ENCODE peak calls at places on chromosomes 3 and 15, in eight cellular contexts. T, V, U, N, A, S, K and R are unnamed samples. For H3K27me3, the result is how much of the 10 kb centered on the place peaks cover.

GRCh38 chr3:123424321-123424998 is 24.4 kb downstream of the ADCY5 start:
- DNase-seq in T (no peak), V (no peak), U (no peak), N (no peak), A (no peak), S (no peak), K (peak), R (no peak)

GRCh38 chr3:174342941-174343431 is 516.1 kb upstream of the NAALADL2 start:
- DNase-seq in T (no peak), V (peak), U (peak), N (no peak), A (no peak), S (peak), K (no peak), R (no peak)

GRCh38 chr3:124033360-124034015 is 41.6 kb upstream of the ROPN1 start:
- DNase-seq in T (no peak), V (peak), U (peak), N (no peak), A (no peak), S (no peak), K (peak), R (peak)

GRCh38 chr3:101381809-101382208 is 61.4 kb upstream of the IMPG2 start:
- DNase-seq in T (no peak), V (peak), U (peak), N (peak), A (peak), S (peak), K (no peak), R (no peak)

GRCh38 chr3:159766563-159767185 is 222.0 kb upstream of the IL12A start:
- DNase-seq in T (no peak), V (peak), U (peak), N (peak), A (peak), S (peak), K (no peak), R (no peak)

GRCh38 chr3:12808587-12808986 is 12.1 kb downstream of the CAND2 start:
- DNase-seq in T (no peak), V (no peak), U (no peak), N (no peak), A (no peak), S (no peak), K (no peak), R (no peak)

GRCh38 chr3:54235998-54236397 is 113.6 kb downstream of the CACNA2D3 start:
- DNase-seq in T (no peak), V (no peak), U (no peak), N (no peak), A (no peak), S (no peak), K (no peak), R (no peak)

GRCh38 chr3:177679568-177680441 is 482.5 kb upstream of the TBL1XR1 start:
- DNase-seq in T (no peak), V (no peak), U (peak), N (peak), A (no peak), S (peak), K (no peak), R (peak)

GRCh38 chr3:125582707-125583106 is 12.6 kb downstream of the OSBPL11 start:
- DNase-seq in T (no peak), V (no peak), U (no peak), N (peak), A (no peak), S (peak), K (no peak), R (no peak)

GRCh38 chr15:38454687-38455071 is 752 bp downstream of the FAM98B start:
- DNase-seq in T (no peak), V (peak), U (peak), N (no peak), A (no peak), S (peak), K (no peak), R (no peak)

GRCh38 chr3:79367803-79368202 is 400.0 kb downstream of the ROBO1 start:
- DNase-seq in T (no peak), V (no peak), U (peak), N (no peak), A (peak), S (no peak), K (no peak), R (no peak)

GRCh38 chr3:79366414-79366813 is 401.4 kb downstream of the ROBO1 start:
- DNase-seq in T (no peak), V (no peak), U (peak), N (no peak), A (no peak), S (peak), K (no peak), R (no peak)

GRCh38 chr3:79368403-79368802 is 399.4 kb downstream of the ROBO1 start:
- DNase-seq in T (peak), V (no peak), U (peak), N (no peak), A (peak), S (peak), K (no peak), R (no peak)

GRCh38 chr3:79367066-79367465 is 400.7 kb downstream of the ROBO1 start:
- DNase-seq in T (no peak), V (no peak), U (peak), N (no peak), A (peak), S (peak), K (no peak), R (no peak)

GRCh38 chr3:79369306-79369705 is 398.5 kb downstream of the ROBO1 start:
- DNase-seq in T (no peak), V (peak), U (peak), N (no peak), A (no peak), S (peak), K (no peak), R (no peak)
- H3K4me3 ChIP-seq in T (no peak), V (no peak), U (no peak), N (no peak), A (no peak), S (no peak), K (no peak), R (no peak)

GRCh38 chr3:137759505-137759904 is 4.6 kb upstream of the SOX14 start:
- DNase-seq in T (no peak), V (no peak), U (no peak), N (no peak), A (no peak), S (no peak), K (no peak), R (no peak)
- H3K27me3 ChIP-seq in T (under half), V (half or more), U (under half), N (under half), A (under half), S (under half), K (half or more), R (under half)

GRCh38 chr3:150238995-150239612 is 169.0 kb upstream of the TSC22D2 start:
- DNase-seq in T (peak), V (peak), U (no peak), N (no peak), A (peak), S (no peak), K (no peak), R (no peak)
- TF ChIP-seq CTCF in T (no peak), V (peak), U (peak), N (peak), A (peak), S (peak), K (peak), R (peak)

GRCh38 chr3:60053518-60054265 is 1003.9 kb upstream of the CFAP20DC start:
- DNase-seq in T (no peak), V (no peak), U (peak), N (no peak), A (peak), S (peak), K (no peak), R (no peak)

GRCh38 chr3:60056394-60056793 is 1006.6 kb upstream of the CFAP20DC start:
- DNase-seq in T (no peak), V (no peak), U (peak), N (peak), A (no peak), S (no peak), K (no peak), R (no peak)

DNA sequence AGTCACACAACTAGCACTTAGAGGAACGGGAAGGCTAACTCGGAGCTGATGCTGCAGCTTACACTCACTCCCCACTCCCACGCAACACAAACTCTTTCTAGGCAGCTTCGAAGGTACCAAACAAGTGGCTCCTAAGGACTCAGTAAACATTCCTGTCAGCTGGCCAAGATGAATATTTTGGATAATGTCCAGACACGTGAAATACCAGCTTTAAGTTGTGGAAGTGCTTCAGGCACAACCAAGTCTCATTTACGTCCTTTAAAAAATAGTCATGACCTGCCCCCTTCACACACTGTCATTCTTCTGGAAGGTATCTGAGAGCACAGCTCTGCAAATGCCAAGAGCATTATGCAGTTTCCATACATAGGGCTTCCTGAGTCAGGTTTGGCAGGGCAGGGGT is 1005.9 kb upstream of the CFAP20DC start:
- DNase-seq in T (no peak), V (peak), U (peak), N (no peak), A (peak), S (peak), K (no peak), R (no peak)
- H3K4me3 ChIP-seq in T (no peak), V (no peak), U (no peak), N (no peak), A (no peak), S (no peak), K (no peak), R (no peak)

GRCh38 chr15:40250771-40251454 is 12.1 kb downstream of the PAK6 start:
- DNase-seq in T (no peak), V (no peak), U (no peak), N (no peak), A (no peak), S (no peak), K (peak), R (no peak)
- H3K27me3 ChIP-seq in T (under half), V (under half), U (under half), N (under half), A (under half), S (half or more), K (under half), R (under half)

GRCh38 chr15:79678032-79678701 is 218.6 kb downstream of the MTHFS start:
- DNase-seq in T (no peak), V (no peak), U (no peak), N (no peak), A (no peak), S (no peak), K (no peak), R (no peak)

GRCh38 chr15:79673416-79674123 is 223.2 kb downstream of the MTHFS start:
- DNase-seq in T (no peak), V (no peak), U (peak), N (no peak), A (peak), S (peak), K (no peak), R (peak)

GRCh38 chr15:79676621-79677020 is 220.2 kb downstream of the MTHFS start:
- DNase-seq in T (no peak), V (no peak), U (no peak), N (no peak), A (no peak), S (no peak), K (no peak), R (no peak)

GRCh38 chr15:79674124-79674465 is 222.7 kb downstream of the MTHFS start:
- DNase-seq in T (no peak), V (no peak), U (no peak), N (no peak), A (peak), S (no peak), K (no peak), R (no peak)

DNA sequence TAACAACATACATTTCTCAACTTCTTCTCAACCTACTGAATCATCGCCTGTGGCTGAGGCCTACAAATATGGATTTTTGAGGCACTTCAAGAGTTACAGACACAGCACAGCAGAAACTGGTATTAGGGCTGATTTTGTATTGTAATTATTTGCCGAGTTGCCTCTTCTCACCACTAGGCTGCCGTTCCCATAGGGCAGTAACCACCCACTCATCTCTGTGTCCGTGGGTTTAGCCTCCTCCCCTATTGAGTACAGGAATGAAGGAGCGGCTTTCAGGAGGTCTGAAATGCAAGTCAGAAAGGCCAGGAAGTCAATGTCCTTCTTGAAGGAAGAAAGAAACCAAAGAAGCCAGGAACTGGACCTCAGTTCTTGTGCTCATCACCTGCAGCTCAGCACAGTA is 220.8 kb downstream of the MTHFS start:
- DNase-seq in T (no peak), V (no peak), U (no peak), N (no peak), A (no peak), S (no peak), K (no peak), R (no peak)
- TF ChIP-seq CTCF in T (no peak), V (no peak), U (no peak), N (no peak), A (no peak), S (no peak), K (no peak), R (peak)

DNA sequence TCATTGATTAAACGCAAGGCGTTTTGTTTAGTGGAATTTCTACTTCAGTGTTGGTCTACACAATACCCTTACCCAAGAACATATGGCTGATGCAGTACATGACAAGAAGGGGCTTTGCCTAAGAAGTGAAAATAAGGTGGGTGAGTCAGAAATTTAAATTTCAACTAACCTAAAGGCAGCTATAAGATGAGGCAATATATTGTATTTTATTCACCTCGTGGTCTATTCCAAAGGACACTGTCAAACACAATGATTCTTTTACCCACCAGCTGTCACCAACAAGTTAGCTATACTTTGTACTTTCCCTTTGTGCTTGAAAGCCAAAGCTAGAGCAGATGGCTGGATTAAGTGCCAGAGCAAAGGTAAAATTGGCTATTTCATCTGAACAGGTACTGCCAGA is 10.9 kb upstream of the SETMAR start:
- DNase-seq in T (no peak), V (no peak), U (no peak), N (no peak), A (no peak), S (no peak), K (no peak), R (no peak)
- H3K4me3 ChIP-seq in T (no peak), V (no peak), U (no peak), N (no peak), A (no peak), S (no peak), K (no peak), R (no peak)

GRCh38 chr15:60827492-60827891 is 348.6 kb upstream of the ICE2 start:
- DNase-seq in T (no peak), V (no peak), U (no peak), N (no peak), A (no peak), S (no peak), K (no peak), R (no peak)

GRCh38 chr15:60821462-60822061 is 342.6 kb upstream of the ICE2 start:
- DNase-seq in T (no peak), V (no peak), U (no peak), N (no peak), A (no peak), S (no peak), K (no peak), R (no peak)

GRCh38 chr15:60819860-60820259 is 340.9 kb upstream of the ICE2 start:
- DNase-seq in T (peak), V (no peak), U (no peak), N (no peak), A (peak), S (no peak), K (no peak), R (no peak)

GRCh38 chr15:60822403-60822802 is 343.5 kb upstream of the ICE2 start:
- DNase-seq in T (no peak), V (no peak), U (no peak), N (no peak), A (no peak), S (no peak), K (no peak), R (no peak)
- H3K27me3 ChIP-seq in T (under half), V (half or more), U (under half), N (under half), A (under half), S (under half), K (under half), R (under half)

DNA sequence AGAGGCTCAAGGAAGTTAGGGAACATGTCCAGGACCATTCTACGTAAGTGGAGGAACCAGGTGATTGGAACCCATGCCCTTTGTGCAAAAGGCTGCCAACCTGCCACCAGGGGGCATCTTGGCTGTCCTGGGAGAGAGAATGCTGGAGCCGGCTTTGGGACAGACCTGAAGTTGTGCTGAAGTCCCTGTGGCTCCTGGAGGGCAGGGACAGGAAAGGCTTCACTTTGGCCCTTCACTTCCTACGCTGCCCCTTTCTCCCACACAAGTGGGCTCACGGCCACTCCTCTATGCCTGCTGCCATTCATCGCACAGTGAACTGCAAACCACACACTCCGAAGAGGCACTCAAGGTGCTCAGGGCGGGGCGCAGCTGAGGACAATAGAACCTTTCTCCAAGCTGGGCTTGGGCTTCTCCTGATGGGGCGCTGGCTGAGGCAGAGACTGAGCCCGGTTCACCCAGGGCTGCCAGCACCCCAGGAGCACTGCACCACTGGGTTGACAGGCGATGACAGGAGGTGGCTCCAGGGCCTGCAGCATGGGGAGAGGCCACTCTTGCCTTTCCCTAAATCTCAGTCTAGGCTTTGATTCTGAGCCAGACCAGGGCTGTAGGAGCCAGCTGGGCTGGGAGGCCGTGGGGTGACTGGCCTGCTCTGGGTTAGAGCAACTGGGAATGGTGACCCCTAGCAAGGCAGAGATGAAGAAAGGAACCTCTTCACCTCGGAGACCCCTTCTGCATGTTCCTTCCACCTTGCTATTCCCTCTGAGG is 8.4 kb downstream of the SHF start:
- DNase-seq in T (no peak), V (peak), U (no peak), N (peak), A (peak), S (no peak), K (no peak), R (no peak)
- TF ChIP-seq CTCF in T (no peak), V (peak), U (peak), N (peak), A (peak), S (peak), K (peak), R (peak)